ENCODE peak calls at places on chromosomes 16 and 17, in six cellular contexts. V is astrocyte of the spinal cord, E is BE2C, I is MM.1S, F is dorsolateral prefrontal cortex, C is HFF-Myc. A is an unnamed sample.

GRCh38 chr17:80931421-80932265 is 60.0 kb upstream of the CHMP6 start:
- DNase-seq in V (peak; percentile 89), E (no peak), I (no peak), F (peak; percentile 22), C (peak; percentile 57), A (no peak)

GRCh38 chr17:45046536-45047125 is 4.8 kb downstream of the DCAKD start:
- DNase-seq in V (no peak), E (no peak), I (no peak), F (no peak), C (no peak), A (no peak)

GRCh38 chr17:80720624-80721577 is 176.3 kb downstream of the RPTOR start:
- DNase-seq in V (peak; percentile 73), E (no peak), I (no peak), F (no peak), C (no peak), A (no peak)

GRCh38 chr16:79316004-79316458 is 284.5 kb downstream of the MAF start:
- DNase-seq in V (no peak), E (no peak), I (no peak), F (no peak), C (no peak), A (no peak)

GRCh38 chr16:30368792-30369090 is 1.6 kb downstream of the TBC1D10B start:
- DNase-seq in V (no peak), E (no peak), I (no peak), F (no peak), C (no peak), A (no peak)

GRCh38 chr17:45197108-45197507 is 24.6 kb upstream of the FMNL1 start:
- DNase-seq in V (no peak), E (no peak), I (no peak), F (no peak), C (no peak), A (no peak)

GRCh38 chr16:1420111-1420539 is 422 bp downstream of the UQCC4 start:
- DNase-seq in V (no peak), E (no peak), I (no peak), F (no peak), C (no peak), A (no peak)

GRCh38 chr17:57350266-57350665 is 93.9 kb downstream of the MSI2 start:
- DNase-seq in V (no peak), E (no peak), I (no peak), F (no peak), C (no peak), A (no peak)

GRCh38 chr17:47694818-47695663 is 1.1 kb downstream of the TBKBP1 start:
- DNase-seq in V (no peak), E (no peak), I (no peak), F (peak; percentile 54), C (no peak), A (no peak)

GRCh38 chr17:21303441-21304065 is 19.0 kb downstream of the MAP2K3 start:
- DNase-seq in V (no peak), E (no peak), I (no peak), F (peak; percentile 22), C (no peak), A (no peak)

GRCh38 chr16:51431517-51432241 is 280.6 kb upstream of the SALL1 start:
- DNase-seq in V (peak; percentile 98), E (no peak), I (peak; percentile 9), F (peak; percentile 40), C (peak; percentile 93), A (no peak)

GRCh38 chr17:66302761-66303626 is 581 bp downstream of the PRKCA start:
- DNase-seq in V (peak; percentile 52), E (peak; percentile 63), I (peak; percentile 50), F (peak; percentile 49), C (no peak), A (peak; percentile 43)

GRCh38 chr17:74369221-74369620 is 1.9 kb downstream of the GPR142 start:
- DNase-seq in V (no peak), E (no peak), I (no peak), F (no peak), C (no peak), A (peak; percentile 77)

GRCh38 chr17:50947844-50948514 is 81.8 kb upstream of the TOB1 start:
- DNase-seq in V (no peak), E (peak; percentile 81), I (no peak), F (peak; percentile 49), C (no peak), A (no peak)

GRCh38 chr16:9818702-9819101 is 363.5 kb downstream of the GRIN2A start:
- DNase-seq in V (no peak), E (no peak), I (no peak), F (no peak), C (no peak), A (no peak)

GRCh38 chr17:74776044-74776962 is at the start of gene NAT9:
- DNase-seq in V (peak; percentile 96), E (peak; percentile 100), I (peak; percentile 97), F (peak; percentile 89), C (peak; percentile 68), A (peak; percentile 100)

GRCh38 chr16:89422905-89423630 is 67.3 kb downstream of the ANKRD11 start:
- DNase-seq in V (peak; percentile 80), E (no peak), I (peak; percentile 44), F (no peak), C (no peak), A (no peak)

GRCh38 chr17:78168906-78169793 is 769 bp downstream of the SYNGR2 start:
- DNase-seq in V (peak; percentile 33), E (peak; percentile 56), I (peak; percentile 63), F (peak; percentile 78), C (no peak), A (no peak)

GRCh38 chr16:56866955-56867830 is 2.2 kb downstream of the SLC12A3 start:
- DNase-seq in V (peak; percentile 63), E (peak; percentile 55), I (peak; percentile 65), F (no peak), C (peak; percentile 39), A (no peak)

GRCh38 chr16:13779676-13780075 is 140.3 kb upstream of the ERCC4 start:
- DNase-seq in V (no peak), E (peak; percentile 77), I (no peak), F (no peak), C (no peak), A (no peak)

GRCh38 chr17:21036361-21036881 is 6.4 kb downstream of the USP22 start:
- DNase-seq in V (no peak), E (no peak), I (no peak), F (no peak), C (no peak), A (no peak)

GRCh38 chr17:28970879-28971278 is 19.6 kb upstream of the PHF12 start:
- DNase-seq in V (no peak), E (no peak), I (no peak), F (no peak), C (no peak), A (no peak)

GRCh38 chr16:10947211-10947787 is 2.9 kb downstream of the CLEC16A start:
- DNase-seq in V (no peak), E (no peak), I (no peak), F (no peak), C (no peak), A (no peak)

GRCh38 chr16:84141143-84141670 is 3.8 kb downstream of the HSDL1 start:
- DNase-seq in V (no peak), E (peak; percentile 37), I (no peak), F (no peak), C (no peak), A (peak; percentile 30)
- TF ChIP-seq CTCF in V (no peak), E (peak; percentile 49), I (no peak), F (no peak), C (peak; percentile 9), A (peak; percentile 25)

DNA sequence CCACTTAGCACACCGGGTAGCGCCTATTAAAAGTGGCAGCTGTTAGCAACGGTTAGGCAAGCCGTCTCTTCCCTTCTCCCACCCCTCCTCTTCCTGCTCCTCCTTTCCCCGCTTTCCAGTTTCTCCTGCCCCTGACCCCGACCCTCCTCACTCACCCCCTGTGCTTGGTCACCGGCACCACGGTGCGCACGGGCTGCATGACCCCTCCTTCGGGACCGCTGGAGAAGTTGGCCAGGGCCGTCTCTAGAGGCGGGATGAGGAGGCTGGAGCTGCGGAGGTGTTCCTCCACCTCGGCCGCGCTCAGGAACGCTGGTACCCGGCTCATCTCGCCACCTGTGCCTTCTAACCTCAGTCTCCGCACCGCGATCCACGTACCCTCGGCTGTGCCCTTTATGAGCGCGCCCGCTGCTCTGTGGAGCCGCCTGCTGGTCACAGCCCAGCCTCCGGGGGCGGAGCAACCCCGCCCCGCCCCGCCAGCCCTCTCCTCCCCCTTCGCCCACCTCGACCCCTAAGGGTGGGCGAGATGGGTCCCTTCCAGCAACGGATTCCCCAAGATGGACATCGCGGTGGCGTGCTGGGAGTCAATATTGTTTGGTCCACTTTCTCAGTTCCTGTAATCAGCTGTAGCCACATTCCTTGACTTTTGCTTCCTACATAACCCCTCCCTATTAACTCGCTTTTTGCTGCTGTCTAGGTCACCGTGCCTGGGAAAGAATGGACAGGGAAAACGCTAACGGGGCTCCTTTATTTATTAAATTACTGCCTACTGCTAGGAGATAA is at the start of gene CRYM:
- DNase-seq in V (peak; percentile 9), E (peak; percentile 55), I (peak; percentile 70), F (peak; percentile 43), C (no peak), A (peak; percentile 82)
- TF ChIP-seq CTCF in V (peak; percentile 88), E (peak; percentile 58), I (peak; percentile 85), F (peak; percentile 52), C (peak; percentile 82), A (peak; percentile 77)

GRCh38 chr16:12435730-12436129 is 368.0 kb downstream of the CPPED1 start:
- DNase-seq in V (no peak), E (no peak), I (no peak), F (no peak), C (no peak), A (no peak)

GRCh38 chr16:12434567-12434966 is 369.1 kb downstream of the CPPED1 start:
- DNase-seq in V (no peak), E (no peak), I (no peak), F (no peak), C (no peak), A (no peak)

GRCh38 chr16:12431547-12431946 is 372.1 kb downstream of the CPPED1 start:
- DNase-seq in V (no peak), E (no peak), I (no peak), F (no peak), C (no peak), A (no peak)

GRCh38 chr16:12436201-12436657 is 367.5 kb downstream of the CPPED1 start:
- DNase-seq in V (no peak), E (no peak), I (no peak), F (no peak), C (no peak), A (peak; percentile 33)

GRCh38 chr16:12433691-12434390 is 369.8 kb downstream of the CPPED1 start:
- DNase-seq in V (no peak), E (no peak), I (no peak), F (no peak), C (no peak), A (no peak)
- TF ChIP-seq CTCF in V (no peak), E (no peak), I (no peak), F (no peak), C (no peak), A (no peak)

GRCh38 chr16:17470002-17470870 is 524 bp downstream of the XYLT1 start:
- DNase-seq in V (no peak), E (no peak), I (peak; percentile 16), F (no peak), C (no peak), A (peak; percentile 45)

GRCh38 chr16:17468611-17469010 is 2.1 kb downstream of the XYLT1 start:
- DNase-seq in V (no peak), E (no peak), I (no peak), F (no peak), C (no peak), A (no peak)

GRCh38 chr16:17467923-17468540 is 2.7 kb downstream of the XYLT1 start:
- DNase-seq in V (peak; percentile 77), E (peak; percentile 83), I (peak; percentile 43), F (peak; percentile 82), C (peak; percentile 36), A (peak; percentile 84)

GRCh38 chr16:17469742-17470001 is 1.1 kb downstream of the XYLT1 start:
- DNase-seq in V (no peak), E (no peak), I (peak; percentile 27), F (no peak), C (no peak), A (no peak)

GRCh38 chr16:17469011-17469741 is 1.6 kb downstream of the XYLT1 start:
- DNase-seq in V (peak; percentile 72), E (no peak), I (peak; percentile 23), F (no peak), C (no peak), A (peak; percentile 24)
- TF ChIP-seq CTCF in V (no peak), E (no peak), I (no peak), F (no peak), C (no peak), A (no peak)